ENCODE peak calls at places on chromosomes 2 and 18, in five cellular contexts. C is left cardiac atrium, E is stromal cell of bone marrow, Y is GM06990, H is GM03348. Z is an unnamed sample.

GRCh38 chr2:156778916-156779315 is 342.7 kb downstream of the GPD2 start:
- DNase-seq in C (no peak), E (no peak), Y (no peak), H (no peak), Z (no peak)

GRCh38 chr18:28189400-28190239 is 12.7 kb upstream of the CDH2 start:
- DNase-seq in Y (no peak), H (peak), E (no peak), C (no peak), Z (no peak)

GRCh38 chr2:185583058-185583816 is 155.4 kb upstream of the FSIP2 start:
- DNase-seq in C (no peak), E (peak), Y (no peak), H (no peak), Z (peak)

GRCh38 chr2:70513751-70514150 is 39.9 kb downstream of the TGFA start:
- DNase-seq in C (no peak), H (no peak), Y (no peak), E (no peak), Z (no peak)

GRCh38 chr2:198315791-198316190 is 511.4 kb downstream of the PLCL1 start:
- DNase-seq in H (no peak), C (no peak), E (no peak), Y (no peak), Z (no peak)

GRCh38 chr2:181183878-181184553 is 203.6 kb downstream of the UBE2E3 start:
- DNase-seq in H (no peak), E (no peak), Y (peak), C (no peak), Z (no peak)

GRCh38 chr2:104826016-104826415 is 27.9 kb upstream of the POU3F3 start:
- DNase-seq in Y (no peak), E (no peak), H (no peak), C (no peak), Z (no peak)

GRCh38 chr2:134823431-134823830 is 15.0 kb upstream of the ACMSD start:
- DNase-seq in Y (no peak), E (no peak), C (no peak), H (no peak), Z (no peak)

GRCh38 chr18:13455960-13456471 is 237.5 kb downstream of the LDLRAD4 start:
- DNase-seq in H (no peak), E (no peak), C (no peak), Y (peak), Z (no peak)

GRCh38 chr2:220446106-220446712 is 818.8 kb downstream of the SLC4A3 start:
- DNase-seq in H (no peak), C (no peak), Y (no peak), E (no peak), Z (no peak)

GRCh38 chr2:190860985-190861721 is 19.5 kb upstream of the GLS start:
- DNase-seq in H (peak), C (no peak), E (no peak), Y (no peak), Z (no peak)

GRCh38 chr2:62410926-62411456 is 95.0 kb downstream of the TMEM17 start:
- DNase-seq in C (no peak), Y (no peak), E (no peak), H (peak), Z (no peak)

GRCh38 chr18:79400091-79400590 is 4.4 kb downstream of the NFATC1 start:
- DNase-seq in E (no peak), C (peak), Y (no peak), H (peak), Z (no peak)

GRCh38 chr2:212406716-212407115 is 131.9 kb downstream of the ERBB4 start:
- DNase-seq in Y (no peak), C (no peak), H (no peak), E (no peak), Z (no peak)

GRCh38 chr18:48940854-48941531 is 9.8 kb downstream of the SMAD7 start:
- DNase-seq in C (peak), Y (peak), E (no peak), H (no peak), Z (no peak)

GRCh38 chr2:160087854-160088745 is 25.7 kb upstream of the PLA2R1 start:
- DNase-seq in Y (no peak), E (no peak), C (no peak), H (peak), Z (no peak)

GRCh38 chr2:120556908-120557307 is 178.8 kb upstream of the GLI2 start:
- DNase-seq in E (no peak), Y (no peak), C (no peak), H (no peak), Z (no peak)

GRCh38 chr2:101473911-101474751 is 781 bp downstream of the RFX8 start:
- DNase-seq in C (peak), H (peak), Y (peak), E (peak), Z (no peak)

GRCh38 chr2:168705534-168706470 is 96.6 kb upstream of the NOSTRIN start:
- DNase-seq in C (no peak), H (peak), Y (no peak), E (no peak), Z (no peak)

GRCh38 chr2:8481463-8482009 is 200.3 kb upstream of the ID2 start:
- DNase-seq in H (no peak), Y (peak), E (no peak), C (no peak), Z (no peak)

GRCh38 chr2:218404351-218405145 is 4.9 kb downstream of the CTDSP1 start:
- DNase-seq in E (no peak), H (no peak), Y (no peak), C (no peak), Z (no peak)

GRCh38 chr2:176368349-176368748 is 99.1 kb downstream of the MTX2 start:
- DNase-seq in E (no peak), C (no peak), H (no peak), Y (no peak), Z (no peak)

GRCh38 chr2:170196962-170197361 is 19.0 kb downstream of the MYO3B start:
- DNase-seq in C (no peak), H (no peak), E (no peak), Y (no peak), Z (no peak)

GRCh38 chr2:99442837-99443236 is 47.0 kb downstream of the REV1 start:
- DNase-seq in C (no peak), Y (no peak), E (no peak), H (no peak), Z (no peak)

GRCh38 chr18:79599503-79599931 is 80.1 kb upstream of the CTDP1 start:
- DNase-seq in H (peak), Y (no peak), E (peak), C (peak), Z (no peak)

GRCh38 chr2:239459056-239459455 is 58.2 kb upstream of the HDAC4 start:
- DNase-seq in E (no peak), H (no peak), Y (no peak), C (no peak), Z (no peak)

GRCh38 chr2:219251656-219252055 is 1.4 kb upstream of the TUBA4B start:
- DNase-seq in E (no peak), C (no peak), Y (no peak), H (peak), Z (no peak)

GRCh38 chr2:11669454-11670291 is at the start of gene NTSR2:
- DNase-seq in Y (no peak), E (peak), H (peak), C (peak), Z (no peak)

GRCh38 chr2:234983011-234983726 is 31.4 kb downstream of the SH3BP4 start:
- DNase-seq in E (no peak), Y (no peak), H (no peak), C (no peak), Z (no peak)

GRCh38 chr2:50346104-50346503 is 685.8 kb downstream of the NRXN1 start:
- DNase-seq in E (no peak), Y (no peak), H (no peak), C (no peak), Z (no peak)

GRCh38 chr2:231189571-231190495 is 8.6 kb upstream of the ARMC9 start:
- DNase-seq in H (no peak), Y (no peak), C (peak), E (peak), Z (no peak)

Z was measured in HS-5.